ENCODE peak calls at places on chromosome 4, in ten cellular contexts. One of them, this sample, is unnamed.

GRCh38 chr4:159428975-159429692 is 326.3 kb downstream of the RAPGEF2 start:
- DNase-seq in left lung: no peak
- DNase-seq in epithelial cell of proximal tubule: no peak
- DNase-seq in brain microvascular endothelial cell: no peak
- DNase-seq in foreskin fibroblast: no peak
- DNase-seq in IMR-90: no peak
- DNase-seq in pancreas: no peak
- DNase-seq in cardiac fibroblast: no peak
- DNase-seq in GM12865: no peak
- DNase-seq in GM06990: no peak
- DNase-seq in this sample: no peak

GRCh38 chr4:2812600-2812932 is 19.7 kb downstream of the SH3BP2 start:
- DNase-seq in left lung: no peak
- DNase-seq in epithelial cell of proximal tubule: no peak
- DNase-seq in brain microvascular endothelial cell: no peak
- DNase-seq in foreskin fibroblast: peak
- DNase-seq in IMR-90: no peak
- DNase-seq in pancreas: no peak
- DNase-seq in cardiac fibroblast: no peak
- DNase-seq in GM12865: peak
- DNase-seq in GM06990: no peak
- DNase-seq in this sample: no peak

GRCh38 chr4:150436598-150437370 is 145.2 kb upstream of the MAB21L2 start:
- DNase-seq in left lung: no peak
- DNase-seq in epithelial cell of proximal tubule: no peak
- DNase-seq in brain microvascular endothelial cell: no peak
- DNase-seq in foreskin fibroblast: no peak
- DNase-seq in IMR-90: no peak
- DNase-seq in pancreas: no peak
- DNase-seq in cardiac fibroblast: no peak
- DNase-seq in GM12865: no peak
- DNase-seq in GM06990: no peak
- DNase-seq in this sample: no peak

GRCh38 chr4:109026588-109026987 is 263.7 kb upstream of the ETNPPL start:
- DNase-seq in left lung: no peak
- DNase-seq in epithelial cell of proximal tubule: no peak
- DNase-seq in brain microvascular endothelial cell: peak
- DNase-seq in foreskin fibroblast: peak
- DNase-seq in IMR-90: peak
- DNase-seq in pancreas: no peak
- DNase-seq in cardiac fibroblast: peak
- DNase-seq in GM12865: no peak
- DNase-seq in GM06990: no peak
- DNase-seq in this sample: no peak

GRCh38 chr4:148270600-148270999 is 171.6 kb downstream of the NR3C2 start:
- DNase-seq in left lung: no peak
- DNase-seq in epithelial cell of proximal tubule: peak
- DNase-seq in brain microvascular endothelial cell: no peak
- DNase-seq in foreskin fibroblast: no peak
- DNase-seq in IMR-90: no peak
- DNase-seq in pancreas: no peak
- DNase-seq in cardiac fibroblast: no peak
- DNase-seq in GM12865: no peak
- DNase-seq in GM06990: no peak
- DNase-seq in this sample: no peak

GRCh38 chr4:82491251-82491960 is 61.0 kb downstream of the ENOPH1 start:
- DNase-seq in left lung: no peak
- DNase-seq in epithelial cell of proximal tubule: no peak
- DNase-seq in brain microvascular endothelial cell: no peak
- DNase-seq in foreskin fibroblast: peak
- DNase-seq in IMR-90: no peak
- DNase-seq in pancreas: peak
- DNase-seq in cardiac fibroblast: no peak
- DNase-seq in GM12865: no peak
- DNase-seq in GM06990: no peak
- DNase-seq in this sample: peak

GRCh38 chr4:158535130-158535614 is 13.5 kb downstream of the RXFP1 start:
- DNase-seq in left lung: no peak
- DNase-seq in epithelial cell of proximal tubule: peak
- DNase-seq in brain microvascular endothelial cell: peak
- DNase-seq in foreskin fibroblast: peak
- DNase-seq in IMR-90: peak
- DNase-seq in pancreas: no peak
- DNase-seq in cardiac fibroblast: peak
- DNase-seq in GM12865: peak
- DNase-seq in GM06990: no peak
- DNase-seq in this sample: peak

GRCh38 chr4:87975466-87975865 is at the start of gene SPP1:
- DNase-seq in left lung: no peak
- DNase-seq in epithelial cell of proximal tubule: peak
- DNase-seq in brain microvascular endothelial cell: peak
- DNase-seq in foreskin fibroblast: peak
- DNase-seq in IMR-90: peak
- DNase-seq in pancreas: peak
- DNase-seq in cardiac fibroblast: peak
- DNase-seq in GM12865: peak
- DNase-seq in GM06990: no peak
- DNase-seq in this sample: peak

GRCh38 chr4:1870578-1871443 is at the start of gene NSD2:
- DNase-seq in left lung: peak
- DNase-seq in epithelial cell of proximal tubule: no peak
- DNase-seq in brain microvascular endothelial cell: peak
- DNase-seq in foreskin fibroblast: peak
- DNase-seq in IMR-90: peak
- DNase-seq in pancreas: peak
- DNase-seq in cardiac fibroblast: peak
- DNase-seq in GM12865: peak
- DNase-seq in GM06990: peak
- DNase-seq in this sample: peak

GRCh38 chr4:37922323-37922722 is 31.4 kb downstream of the TBC1D1 start:
- DNase-seq in left lung: no peak
- DNase-seq in epithelial cell of proximal tubule: no peak
- DNase-seq in brain microvascular endothelial cell: peak
- DNase-seq in foreskin fibroblast: peak
- DNase-seq in IMR-90: peak
- DNase-seq in pancreas: no peak
- DNase-seq in cardiac fibroblast: peak
- DNase-seq in GM12865: no peak
- DNase-seq in GM06990: no peak
- DNase-seq in this sample: no peak

GRCh38 chr4:55255171-55255570 is 90.9 kb upstream of the SRD5A3 start:
- DNase-seq in left lung: no peak
- DNase-seq in epithelial cell of proximal tubule: no peak
- DNase-seq in brain microvascular endothelial cell: peak
- DNase-seq in foreskin fibroblast: peak
- DNase-seq in IMR-90: peak
- DNase-seq in pancreas: no peak
- DNase-seq in cardiac fibroblast: peak
- DNase-seq in GM12865: no peak
- DNase-seq in GM06990: no peak
- DNase-seq in this sample: no peak

GRCh38 chr4:188657365-188657764 is 518.1 kb downstream of the TRIML1 start:
- DNase-seq in left lung: no peak
- DNase-seq in epithelial cell of proximal tubule: no peak
- DNase-seq in brain microvascular endothelial cell: no peak
- DNase-seq in foreskin fibroblast: no peak
- DNase-seq in IMR-90: no peak
- DNase-seq in pancreas: no peak
- DNase-seq in cardiac fibroblast: no peak
- DNase-seq in GM12865: no peak
- DNase-seq in GM06990: no peak
- DNase-seq in this sample: no peak

GRCh38 chr4:188660796-188661195 is 521.6 kb downstream of the TRIML1 start:
- DNase-seq in left lung: no peak
- DNase-seq in epithelial cell of proximal tubule: no peak
- DNase-seq in brain microvascular endothelial cell: no peak
- DNase-seq in foreskin fibroblast: no peak
- DNase-seq in IMR-90: no peak
- DNase-seq in pancreas: no peak
- DNase-seq in cardiac fibroblast: no peak
- DNase-seq in GM12865: no peak
- DNase-seq in GM06990: no peak
- DNase-seq in this sample: no peak

GRCh38 chr4:188663369-188663768 is 524.1 kb downstream of the TRIML1 start:
- DNase-seq in left lung: no peak
- DNase-seq in epithelial cell of proximal tubule: no peak
- DNase-seq in brain microvascular endothelial cell: no peak
- DNase-seq in foreskin fibroblast: no peak
- DNase-seq in IMR-90: no peak
- DNase-seq in pancreas: no peak
- DNase-seq in cardiac fibroblast: no peak
- DNase-seq in GM12865: no peak
- DNase-seq in GM06990: no peak
- DNase-seq in this sample: no peak

GRCh38 chr4:188661502-188661901 is 522.3 kb downstream of the TRIML1 start:
- DNase-seq in left lung: no peak
- DNase-seq in epithelial cell of proximal tubule: no peak
- DNase-seq in brain microvascular endothelial cell: no peak
- DNase-seq in foreskin fibroblast: peak
- DNase-seq in IMR-90: peak
- DNase-seq in pancreas: no peak
- DNase-seq in cardiac fibroblast: no peak
- DNase-seq in GM12865: no peak
- DNase-seq in GM06990: no peak
- DNase-seq in this sample: no peak

GRCh38 chr4:188658958-188659522 is 519.8 kb downstream of the TRIML1 start:
- DNase-seq in left lung: no peak
- DNase-seq in epithelial cell of proximal tubule: no peak
- DNase-seq in brain microvascular endothelial cell: no peak
- DNase-seq in foreskin fibroblast: no peak
- DNase-seq in IMR-90: no peak
- DNase-seq in pancreas: no peak
- DNase-seq in cardiac fibroblast: no peak
- DNase-seq in GM12865: no peak
- DNase-seq in GM06990: no peak
- DNase-seq in this sample: no peak
- TF ChIP-seq CTCF in left lung: no peak
- TF ChIP-seq CTCF in epithelial cell of proximal tubule: no peak
- TF ChIP-seq CTCF in brain microvascular endothelial cell: no peak
- TF ChIP-seq CTCF in foreskin fibroblast: no peak
- TF ChIP-seq CTCF in IMR-90: no peak
- TF ChIP-seq CTCF in pancreas: no peak
- TF ChIP-seq CTCF in cardiac fibroblast: no peak
- TF ChIP-seq CTCF in GM12865: no peak
- TF ChIP-seq CTCF in GM06990: no peak
- TF ChIP-seq CTCF in this sample: no peak

GRCh38 chr4:145098675-145099037 is 545 bp downstream of the ABCE1 start:
- DNase-seq in left lung: no peak
- DNase-seq in epithelial cell of proximal tubule: peak
- DNase-seq in brain microvascular endothelial cell: peak
- DNase-seq in foreskin fibroblast: peak
- DNase-seq in IMR-90: peak
- DNase-seq in pancreas: peak
- DNase-seq in cardiac fibroblast: peak
- DNase-seq in GM12865: peak
- DNase-seq in GM06990: no peak
- DNase-seq in this sample: peak

GRCh38 chr4:145090370-145090769 is 7.6 kb downstream of the ANAPC10 start:
- DNase-seq in left lung: no peak
- DNase-seq in epithelial cell of proximal tubule: no peak
- DNase-seq in brain microvascular endothelial cell: no peak
- DNase-seq in foreskin fibroblast: no peak
- DNase-seq in IMR-90: no peak
- DNase-seq in pancreas: no peak
- DNase-seq in cardiac fibroblast: peak
- DNase-seq in GM12865: no peak
- DNase-seq in GM06990: no peak
- DNase-seq in this sample: no peak

GRCh38 chr4:145097821-145098674 is at the start of the genes ABCE1 and ANAPC10:
- DNase-seq in left lung: peak
- DNase-seq in epithelial cell of proximal tubule: peak
- DNase-seq in brain microvascular endothelial cell: peak
- DNase-seq in foreskin fibroblast: peak
- DNase-seq in IMR-90: peak
- DNase-seq in pancreas: peak
- DNase-seq in cardiac fibroblast: peak
- DNase-seq in GM12865: peak
- DNase-seq in GM06990: peak
- DNase-seq in this sample: peak

GRCh38 chr4:145097331-145097820 is 620 bp downstream of the ANAPC10 start:
- DNase-seq in left lung: no peak
- DNase-seq in epithelial cell of proximal tubule: no peak
- DNase-seq in brain microvascular endothelial cell: no peak
- DNase-seq in foreskin fibroblast: no peak
- DNase-seq in IMR-90: no peak
- DNase-seq in pancreas: no peak
- DNase-seq in cardiac fibroblast: no peak
- DNase-seq in GM12865: peak
- DNase-seq in GM06990: no peak
- DNase-seq in this sample: no peak

GRCh38 chr4:145093638-145094037 is 4.4 kb downstream of the ANAPC10 start:
- DNase-seq in left lung: no peak
- DNase-seq in epithelial cell of proximal tubule: no peak
- DNase-seq in brain microvascular endothelial cell: no peak
- DNase-seq in foreskin fibroblast: no peak
- DNase-seq in IMR-90: no peak
- DNase-seq in pancreas: no peak
- DNase-seq in cardiac fibroblast: no peak
- DNase-seq in GM12865: no peak
- DNase-seq in GM06990: no peak
- DNase-seq in this sample: no peak
- H3K4me3 ChIP-seq in left lung: no peak
- H3K4me3 ChIP-seq in epithelial cell of proximal tubule: no peak
- H3K4me3 ChIP-seq in brain microvascular endothelial cell: no peak
- H3K4me3 ChIP-seq in foreskin fibroblast: no peak
- H3K4me3 ChIP-seq in IMR-90: no peak
- H3K4me3 ChIP-seq in pancreas: no peak
- H3K4me3 ChIP-seq in cardiac fibroblast: no peak
- H3K4me3 ChIP-seq in GM12865: no peak
- H3K4me3 ChIP-seq in GM06990: no peak
- H3K4me3 ChIP-seq in this sample: no peak

DNA sequence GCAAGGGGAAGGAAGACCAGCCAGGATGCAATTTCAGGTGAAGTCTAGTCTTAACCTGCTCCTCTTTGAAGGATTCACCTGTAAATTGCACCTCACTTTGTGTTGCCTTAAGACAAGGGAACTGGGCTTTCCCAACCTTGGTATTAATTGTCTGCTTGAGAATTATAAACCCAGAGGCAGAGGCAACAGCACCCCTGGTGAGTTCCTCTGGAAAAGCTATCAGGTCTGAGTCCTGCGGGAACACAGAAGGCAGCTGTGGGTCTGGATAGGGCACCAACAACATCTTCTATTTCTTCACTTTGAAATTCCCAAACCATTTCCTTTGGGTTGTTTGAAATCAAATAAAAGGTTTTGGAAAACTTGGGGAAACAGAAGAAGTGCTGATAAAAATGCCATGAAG is 109.2 kb upstream of the NPY2R start:
- DNase-seq in left lung: no peak
- DNase-seq in epithelial cell of proximal tubule: no peak
- DNase-seq in brain microvascular endothelial cell: no peak
- DNase-seq in foreskin fibroblast: no peak
- DNase-seq in IMR-90: no peak
- DNase-seq in pancreas: no peak
- DNase-seq in cardiac fibroblast: no peak
- DNase-seq in GM12865: no peak
- DNase-seq in GM06990: no peak
- DNase-seq in this sample: no peak
- TF ChIP-seq CTCF in left lung: no peak
- TF ChIP-seq CTCF in epithelial cell of proximal tubule: no peak
- TF ChIP-seq CTCF in brain microvascular endothelial cell: no peak
- TF ChIP-seq CTCF in foreskin fibroblast: no peak
- TF ChIP-seq CTCF in IMR-90: no peak
- TF ChIP-seq CTCF in pancreas: no peak
- TF ChIP-seq CTCF in cardiac fibroblast: no peak
- TF ChIP-seq CTCF in GM12865: no peak
- TF ChIP-seq CTCF in GM06990: no peak
- TF ChIP-seq CTCF in this sample: no peak

GRCh38 chr4:174451897-174452296 is 70.4 kb downstream of the HPGD start:
- DNase-seq in left lung: no peak
- DNase-seq in epithelial cell of proximal tubule: no peak
- DNase-seq in brain microvascular endothelial cell: no peak
- DNase-seq in foreskin fibroblast: no peak
- DNase-seq in IMR-90: no peak
- DNase-seq in pancreas: no peak
- DNase-seq in cardiac fibroblast: no peak
- DNase-seq in GM12865: no peak
- DNase-seq in GM06990: no peak
- DNase-seq in this sample: no peak
- H3K4me3 ChIP-seq in left lung: no peak
- H3K4me3 ChIP-seq in epithelial cell of proximal tubule: no peak
- H3K4me3 ChIP-seq in brain microvascular endothelial cell: no peak
- H3K4me3 ChIP-seq in foreskin fibroblast: no peak
- H3K4me3 ChIP-seq in IMR-90: no peak
- H3K4me3 ChIP-seq in pancreas: no peak
- H3K4me3 ChIP-seq in cardiac fibroblast: no peak
- H3K4me3 ChIP-seq in GM12865: no peak
- H3K4me3 ChIP-seq in GM06990: no peak
- H3K4me3 ChIP-seq in this sample: no peak

This sample was measured in astrocyte of the cerebellum.